ENCODE peak calls at places on chromosomes 5 and 9, in eight cellular contexts. T is fibroblast of lung, S is breast epithelium, E is MM.1S, K is cardiac muscle cell, P is Panc1, N is lower lobe of right lung, W is gastrocnemius medialis. J is an unnamed sample.

GRCh38 chr5:138869763-138870500 is 5.2 kb downstream of the LRRTM2 start:
- DNase-seq in N (no peak), P (no peak), W (no peak), T (peak; percentile 20), E (no peak), K (peak; percentile 61), S (no peak), J (no peak)

GRCh38 chr9:31736581-31737179 is 647.8 kb upstream of the ACO1 start:
- DNase-seq in K (no peak), W (no peak), N (no peak), P (no peak), T (no peak), E (no peak), S (no peak), J (no peak)

GRCh38 chr5:34866989-34867471 is 28.1 kb downstream of the TTC23L start:
- DNase-seq in N (no peak), T (no peak), W (no peak), K (peak; percentile 4), S (no peak), E (no peak), P (no peak), J (no peak)

GRCh38 chr9:7370378-7370777 is 429.2 kb downstream of the DMAC1 start:
- DNase-seq in P (no peak), K (peak; percentile 30), T (no peak), E (no peak), S (no peak), N (no peak), W (no peak), J (no peak)

GRCh38 chr5:32332971-32333370 is 20.2 kb upstream of the MTMR12 start:
- DNase-seq in S (no peak), W (no peak), K (no peak), E (no peak), P (no peak), T (no peak), N (no peak), J (no peak)

GRCh38 chr9:84216151-84216550 is 124.4 kb downstream of the SLC28A3 start:
- DNase-seq in P (no peak), S (no peak), W (no peak), N (no peak), E (no peak), K (no peak), T (no peak), J (no peak)

GRCh38 chr9:89413963-89414638 is 83.8 kb downstream of the SEMA4D start:
- DNase-seq in N (no peak), P (no peak), S (no peak), T (no peak), W (peak; percentile 98), E (no peak), K (no peak), J (no peak)

GRCh38 chr9:35682083-35682482 is 7.6 kb downstream of the TPM2 start:
- DNase-seq in E (no peak), T (no peak), P (no peak), W (no peak), N (no peak), K (no peak), S (no peak), J (no peak)

GRCh38 chr5:16616536-16617271 is at the start of gene RETREG1:
- DNase-seq in S (peak; percentile 60), K (peak; percentile 15), E (peak; percentile 56), P (no peak), T (no peak), N (peak; percentile 82), W (peak; percentile 19), J (peak; percentile 65)

GRCh38 chr5:166211640-166212039 is 2079.8 kb upstream of the WWC1 start:
- DNase-seq in E (no peak), K (no peak), P (no peak), N (no peak), T (no peak), S (no peak), W (no peak), J (no peak)

GRCh38 chr5:84568171-84568570 is 183.5 kb upstream of the EDIL3 start:
- DNase-seq in E (no peak), K (no peak), P (no peak), S (no peak), W (no peak), T (no peak), N (no peak), J (no peak)

GRCh38 chr9:77848428-77848827 is 183.2 kb downstream of the GNAQ start:
- DNase-seq in N (no peak), W (no peak), K (no peak), S (no peak), T (no peak), P (no peak), E (no peak), J (no peak)

GRCh38 chr5:69105996-69106906 is 12.4 kb downstream of the SLC30A5 start:
- DNase-seq in N (no peak), T (no peak), K (no peak), W (no peak), P (no peak), E (no peak), S (no peak), J (no peak)

GRCh38 chr5:65718576-65719310 is 3.2 kb downstream of the SGTB start:
- DNase-seq in W (no peak), E (no peak), K (no peak), S (no peak), T (no peak), N (no peak), P (no peak), J (no peak)

GRCh38 chr5:141923443-141924313 is at the start of gene DELE1:
- DNase-seq in E (peak; percentile 91), N (peak; percentile 98), W (peak; percentile 93), P (peak; percentile 81), T (peak; percentile 93), S (peak; percentile 93), K (peak; percentile 94), J (peak; percentile 92)

GRCh38 chr9:2271426-2271825 is 256.3 kb downstream of the SMARCA2 start:
- DNase-seq in T (peak; percentile 28), W (peak; percentile 31), K (peak; percentile 63), P (no peak), E (no peak), S (no peak), N (no peak), J (peak; percentile 29)

GRCh38 chr9:130347931-130348330 is 82.4 kb downstream of the HMCN2 start:
- DNase-seq in K (no peak), S (no peak), T (no peak), P (no peak), W (no peak), N (no peak), E (no peak), J (no peak)

DNA sequence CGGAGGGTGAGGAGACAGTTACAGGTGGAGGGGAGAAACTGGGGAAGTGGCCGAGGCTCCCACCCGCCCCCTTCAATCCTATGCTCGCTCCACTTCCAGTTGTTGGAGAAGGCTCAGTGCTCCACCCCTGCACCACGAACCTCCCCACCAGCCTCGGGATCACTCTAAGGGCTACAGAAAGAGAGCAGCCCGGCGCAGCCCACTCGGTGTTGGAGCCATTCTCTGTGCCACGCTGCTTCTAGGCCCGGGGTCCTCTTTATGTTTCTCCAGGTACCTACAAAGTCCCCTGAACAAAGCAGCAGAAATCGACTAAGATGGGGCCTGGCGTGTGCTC is 12.0 kb downstream of the PDGFRB start:
- DNase-seq in E (no peak), S (no peak), N (no peak), T (no peak), W (no peak), P (no peak), K (peak; percentile 64), J (no peak)
- H3K4me1 ChIP-seq in E (no peaks in the 10 kb centered on the region), S (peaks cover 4% of the 10 kb centered on the region), N (peaks cover 68% of the 10 kb centered on the region), T (peaks cover 78% of the 10 kb centered on the region), W (no peaks in the 10 kb centered on the region), P (peaks cover 23% of the 10 kb centered on the region), K (peaks cover 42% of the 10 kb centered on the region), J (no peaks in the 10 kb centered on the region)

DNA sequence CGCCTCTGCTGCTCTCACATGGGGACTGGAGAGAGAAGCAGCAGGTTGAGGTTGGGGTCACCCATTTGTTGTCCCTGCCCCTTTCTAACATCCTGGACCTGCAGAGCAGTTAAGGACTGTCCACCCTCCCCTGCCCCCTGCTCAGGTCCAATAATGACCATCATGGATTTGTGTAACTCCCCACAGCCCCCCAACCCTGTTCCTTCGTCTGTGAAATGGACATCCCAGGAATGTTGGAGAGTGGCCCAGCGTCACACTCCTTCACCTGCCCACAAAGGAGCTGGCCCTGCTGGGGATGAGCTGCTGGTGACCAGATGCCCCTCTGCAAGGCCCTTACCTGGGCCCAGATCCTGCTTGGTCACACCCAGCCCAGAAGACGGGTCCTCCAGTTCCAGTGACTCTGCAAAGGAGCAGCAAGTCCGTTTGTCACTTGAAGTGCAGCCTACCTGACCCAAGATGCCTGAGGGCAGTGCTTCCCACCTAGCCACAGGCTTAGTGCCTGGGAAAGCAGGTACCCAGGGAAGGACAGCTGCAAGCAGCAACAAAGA is 10.4 kb downstream of the CD74 start:
- DNase-seq in N (peak; percentile 30), K (no peak), P (no peak), T (no peak), S (no peak), W (no peak), E (no peak), J (no peak)
- H3K4me1 ChIP-seq in N (no peaks in the 10 kb centered on the region), K (peaks cover 12% of the 10 kb centered on the region), P (no peaks in the 10 kb centered on the region), T (peaks cover 11% of the 10 kb centered on the region), S (no peaks in the 10 kb centered on the region), W (no peaks in the 10 kb centered on the region), E (no peaks in the 10 kb centered on the region), J (no peaks in the 10 kb centered on the region)

GRCh38 chr9:127104465-127105311 is 17.7 kb downstream of the ANGPTL2 start:
- DNase-seq in K (peak; percentile 74), N (no peak), W (no peak), E (no peak), S (no peak), P (no peak), T (peak; percentile 52), J (no peak)

GRCh38 chr9:127105805-127106492 is 16.5 kb downstream of the ANGPTL2 start:
- DNase-seq in E (no peak), T (no peak), W (no peak), K (no peak), P (no peak), N (no peak), S (no peak), J (no peak)

GRCh38 chr9:127102176-127102575 is 20.3 kb downstream of the ANGPTL2 start:
- DNase-seq in W (no peak), S (no peak), E (no peak), K (no peak), N (no peak), T (peak; percentile 63), P (no peak), J (no peak)

GRCh38 chr9:127099664-127100063 is 22.8 kb downstream of the ANGPTL2 start:
- DNase-seq in P (no peak), K (peak; percentile 20), W (no peak), N (no peak), E (no peak), T (no peak), S (no peak), J (no peak)

DNA sequence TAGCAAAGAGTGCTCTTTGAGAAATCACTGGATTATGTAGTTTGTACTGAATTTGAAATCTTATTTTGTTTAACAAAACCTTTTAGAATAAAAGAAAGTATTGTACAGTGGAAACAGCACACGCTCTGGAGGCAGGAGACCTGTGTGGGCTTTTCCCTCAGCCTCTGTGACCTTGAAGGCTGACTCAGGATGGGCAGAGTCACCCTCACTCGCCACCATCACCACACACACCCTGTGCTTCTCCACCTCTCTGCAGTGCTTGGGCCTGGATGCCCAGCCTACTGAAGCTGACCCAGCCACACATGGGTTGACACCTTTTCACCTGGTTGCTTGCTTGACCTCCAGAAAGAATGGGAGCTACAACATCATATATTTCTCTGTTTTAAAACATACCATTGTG is 19.6 kb downstream of the ANGPTL2 start:
- DNase-seq in S (no peak), N (no peak), E (no peak), K (no peak), W (no peak), T (no peak), P (no peak), J (no peak)
- H3K4me1 ChIP-seq in S (peaks cover 15% of the 10 kb centered on the region), N (peaks cover 9% of the 10 kb centered on the region), E (no peaks in the 10 kb centered on the region), K (peaks cover 9% of the 10 kb centered on the region), W (peaks cover 5% of the 10 kb centered on the region), T (peaks cover 8% of the 10 kb centered on the region), P (no peaks in the 10 kb centered on the region), J (no peaks in the 10 kb centered on the region)

GRCh38 chr5:140611020-140611521 is 21.9 kb downstream of the CD14 start:
- DNase-seq in W (no peak), E (no peak), S (no peak), K (peak; percentile 75), T (no peak), N (no peak), P (no peak), J (no peak)
- H3K4me1 ChIP-seq in W (no peaks in the 10 kb centered on the region), E (peaks cover 4% of the 10 kb centered on the region), S (no peaks in the 10 kb centered on the region), K (no peaks in the 10 kb centered on the region), T (no peaks in the 10 kb centered on the region), N (peaks cover 43% of the 10 kb centered on the region), P (no peaks in the 10 kb centered on the region), J (no peaks in the 10 kb centered on the region)